ENCODE peak calls at places on chromosomes 5 and 9, in four cellular contexts. One of them, this sample, is unnamed. For H3K36me3, the result is how much of the 10 kb centered on the place peaks cover.

GRCh38 chr9:72333758-72334157 is 31.2 kb downstream of the ZFAND5 start:
- DNase-seq in PC-3: no peak
- DNase-seq in GM23248: no peak
- DNase-seq in OCI-LY7: peak
- DNase-seq in this sample: no peak

GRCh38 chr5:138654281-138654867 is 79.2 kb upstream of the HSPA9 start:
- DNase-seq in PC-3: peak
- DNase-seq in OCI-LY7: no peak
- DNase-seq in GM23248: peak
- DNase-seq in this sample: no peak

GRCh38 chr9:124504530-124505005 is 2.6 kb downstream of the NR5A1 start:
- DNase-seq in OCI-LY7: no peak
- DNase-seq in PC-3: no peak
- DNase-seq in GM23248: no peak
- DNase-seq in this sample: no peak

GRCh38 chr9:107342762-107343161 is 59.7 kb downstream of the RAD23B start:
- DNase-seq in OCI-LY7: no peak
- DNase-seq in PC-3: no peak
- DNase-seq in GM23248: no peak
- DNase-seq in this sample: no peak

GRCh38 chr5:19492861-19493260 is 495.1 kb downstream of the CDH18 start:
- DNase-seq in OCI-LY7: no peak
- DNase-seq in PC-3: no peak
- DNase-seq in GM23248: no peak
- DNase-seq in this sample: no peak

GRCh38 chr5:173531863-173532262 is 84.6 kb downstream of the BOD1 start:
- DNase-seq in GM23248: no peak
- DNase-seq in OCI-LY7: no peak
- DNase-seq in PC-3: no peak
- DNase-seq in this sample: no peak

GRCh38 chr9:7756088-7756487 is 43.5 kb downstream of the DMAC1 start:
- DNase-seq in GM23248: no peak
- DNase-seq in PC-3: no peak
- DNase-seq in OCI-LY7: no peak
- DNase-seq in this sample: no peak

GRCh38 chr5:142845402-142845901 is 75.3 kb downstream of the ARHGAP26 start:
- DNase-seq in GM23248: no peak
- DNase-seq in OCI-LY7: no peak
- DNase-seq in PC-3: no peak
- DNase-seq in this sample: no peak

GRCh38 chr9:4638968-4639367 is 23.1 kb upstream of the PLPP6 start:
- DNase-seq in GM23248: no peak
- DNase-seq in OCI-LY7: no peak
- DNase-seq in PC-3: no peak
- DNase-seq in this sample: no peak

GRCh38 chr9:71254592-71255277 is 133.3 kb upstream of the TRPM3 start:
- DNase-seq in GM23248: no peak
- DNase-seq in PC-3: no peak
- DNase-seq in OCI-LY7: no peak
- DNase-seq in this sample: no peak

GRCh38 chr9:71249729-71250317 is 128.4 kb upstream of the TRPM3 start:
- DNase-seq in PC-3: peak
- DNase-seq in OCI-LY7: peak
- DNase-seq in GM23248: peak
- DNase-seq in this sample: peak

GRCh38 chr9:71250626-71251025 is 129.2 kb upstream of the TRPM3 start:
- DNase-seq in OCI-LY7: no peak
- DNase-seq in GM23248: no peak
- DNase-seq in PC-3: no peak
- DNase-seq in this sample: peak

DNA sequence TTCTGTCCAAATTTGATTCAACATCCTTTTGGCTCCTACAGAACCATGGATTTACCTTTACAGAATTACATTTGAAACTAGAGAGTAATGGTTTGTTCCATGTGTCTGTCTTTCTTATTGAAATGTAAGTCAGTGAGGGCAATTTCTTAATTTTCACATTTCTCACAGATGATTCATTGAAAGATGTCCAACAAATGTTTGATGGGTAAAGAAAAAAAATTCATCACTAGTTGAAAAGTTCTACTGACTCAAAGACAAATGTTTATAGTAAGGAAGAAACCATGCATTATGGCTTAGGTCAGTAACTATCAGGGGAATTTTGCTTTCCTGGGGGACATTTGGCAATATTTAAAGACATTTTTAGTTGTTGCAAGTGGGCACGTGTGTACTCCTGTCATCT is 131.6 kb upstream of the TRPM3 start:
- DNase-seq in PC-3: no peak
- DNase-seq in GM23248: peak
- DNase-seq in OCI-LY7: no peak
- DNase-seq in this sample: no peak
- TF ChIP-seq EZH2phosphoT487 in PC-3: no peak
- TF ChIP-seq EZH2phosphoT487 in GM23248: no peak
- TF ChIP-seq EZH2phosphoT487 in OCI-LY7: no peak
- TF ChIP-seq EZH2phosphoT487 in this sample: no peak

DNA sequence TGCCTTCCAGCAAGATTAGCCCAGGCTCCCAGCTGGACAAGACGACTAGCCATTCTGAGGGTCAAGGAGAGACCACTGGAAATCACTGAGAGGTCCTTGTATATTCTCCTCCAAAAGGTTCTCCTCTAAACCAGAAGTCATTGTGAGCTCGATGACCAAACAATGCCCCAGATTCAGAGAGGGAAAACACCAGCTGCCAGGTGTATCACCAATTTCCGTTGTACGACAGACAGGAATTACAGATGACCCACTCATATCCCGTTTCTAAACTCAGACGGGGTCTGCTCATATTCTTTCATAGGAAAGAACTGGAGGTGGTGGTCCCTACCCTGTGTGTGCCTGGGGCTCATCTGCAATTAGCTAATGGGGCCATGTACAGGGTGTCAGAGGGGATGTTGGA is 14.2 kb downstream of the FAXDC2 start:
- DNase-seq in OCI-LY7: no peak
- DNase-seq in PC-3: no peak
- DNase-seq in GM23248: no peak
- DNase-seq in this sample: no peak
- H3K36me3 ChIP-seq in OCI-LY7: under half
- H3K36me3 ChIP-seq in PC-3: under half
- H3K36me3 ChIP-seq in GM23248: under half
- H3K36me3 ChIP-seq in this sample: under half

GRCh38 chr5:147073098-147073497 is 161.7 kb upstream of the STK32A start:
- DNase-seq in GM23248: no peak
- DNase-seq in OCI-LY7: no peak
- DNase-seq in PC-3: no peak
- DNase-seq in this sample: no peak

GRCh38 chr5:147068998-147069397 is 165.8 kb upstream of the STK32A start:
- DNase-seq in GM23248: no peak
- DNase-seq in PC-3: no peak
- DNase-seq in OCI-LY7: no peak
- DNase-seq in this sample: no peak

GRCh38 chr5:147075187-147075586 is 159.6 kb upstream of the STK32A start:
- DNase-seq in OCI-LY7: no peak
- DNase-seq in GM23248: no peak
- DNase-seq in PC-3: no peak
- DNase-seq in this sample: no peak

DNA sequence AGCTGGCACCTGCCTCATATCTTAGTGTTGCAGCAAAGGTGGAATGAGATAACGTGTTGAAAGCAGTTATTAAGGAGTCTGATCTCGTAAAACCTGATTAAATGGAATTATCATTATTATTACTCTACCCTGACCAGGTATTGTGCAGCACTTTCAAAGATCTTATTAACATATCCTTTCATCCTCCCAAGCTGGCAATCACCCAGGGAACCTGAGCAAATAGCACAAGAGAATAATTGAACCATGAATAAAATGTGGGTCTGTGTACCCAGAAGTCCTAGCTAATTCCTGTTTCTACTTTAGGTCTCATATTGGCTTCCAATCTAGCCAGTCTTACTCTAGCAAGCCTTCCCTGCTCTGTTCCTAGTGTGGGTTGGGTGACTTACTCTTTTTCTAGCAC is 162.2 kb upstream of the STK32A start:
- DNase-seq in GM23248: no peak
- DNase-seq in PC-3: no peak
- DNase-seq in OCI-LY7: no peak
- DNase-seq in this sample: no peak
- H3K27ac ChIP-seq in GM23248: no peak
- H3K27ac ChIP-seq in PC-3: no peak
- H3K27ac ChIP-seq in OCI-LY7: no peak
- H3K27ac ChIP-seq in this sample: no peak

GRCh38 chr9:100669968-100670367 is 92.1 kb downstream of the CAVIN4 start:
- DNase-seq in GM23248: no peak
- DNase-seq in PC-3: no peak
- DNase-seq in OCI-LY7: no peak
- DNase-seq in this sample: no peak

GRCh38 chr9:100673249-100673648 is 95.4 kb downstream of the CAVIN4 start:
- DNase-seq in PC-3: no peak
- DNase-seq in GM23248: no peak
- DNase-seq in OCI-LY7: no peak
- DNase-seq in this sample: no peak

GRCh38 chr9:100671811-100672305 is 94.0 kb downstream of the CAVIN4 start:
- DNase-seq in OCI-LY7: no peak
- DNase-seq in PC-3: no peak
- DNase-seq in GM23248: no peak
- DNase-seq in this sample: no peak

GRCh38 chr9:100670719-100671118 is 92.8 kb downstream of the CAVIN4 start:
- DNase-seq in PC-3: no peak
- DNase-seq in GM23248: no peak
- DNase-seq in OCI-LY7: peak
- DNase-seq in this sample: no peak

GRCh38 chr9:100674419-100675122 is 96.7 kb downstream of the CAVIN4 start:
- DNase-seq in GM23248: peak
- DNase-seq in PC-3: no peak
- DNase-seq in OCI-LY7: no peak
- DNase-seq in this sample: no peak
- TF ChIP-seq EZH2phosphoT487 in GM23248: no peak
- TF ChIP-seq EZH2phosphoT487 in PC-3: no peak
- TF ChIP-seq EZH2phosphoT487 in OCI-LY7: no peak
- TF ChIP-seq EZH2phosphoT487 in this sample: no peak

GRCh38 chr5:57102905-57103255 is 71.0 kb upstream of the GPBP1 start:
- DNase-seq in OCI-LY7: no peak
- DNase-seq in PC-3: no peak
- DNase-seq in GM23248: no peak
- DNase-seq in this sample: peak

GRCh38 chr5:57102189-57102904 is 71.5 kb upstream of the GPBP1 start:
- DNase-seq in PC-3: no peak
- DNase-seq in OCI-LY7: no peak
- DNase-seq in GM23248: no peak
- DNase-seq in this sample: no peak

GRCh38 chr5:57103317-57103907 is 70.4 kb upstream of the GPBP1 start:
- DNase-seq in PC-3: no peak
- DNase-seq in OCI-LY7: no peak
- DNase-seq in GM23248: no peak
- DNase-seq in this sample: no peak

GRCh38 chr5:57111993-57112392 is 61.9 kb upstream of the GPBP1 start:
- DNase-seq in PC-3: no peak
- DNase-seq in OCI-LY7: no peak
- DNase-seq in GM23248: no peak
- DNase-seq in this sample: peak

GRCh38 chr5:57106661-57107060 is 67.2 kb upstream of the GPBP1 start:
- DNase-seq in GM23248: no peak
- DNase-seq in OCI-LY7: no peak
- DNase-seq in PC-3: no peak
- DNase-seq in this sample: no peak
- H3K36me3 ChIP-seq in GM23248: under half
- H3K36me3 ChIP-seq in OCI-LY7: under half
- H3K36me3 ChIP-seq in PC-3: under half
- H3K36me3 ChIP-seq in this sample: under half

GRCh38 chr5:1032011-1032410 is 23.4 kb downstream of the NKD2 start:
- DNase-seq in GM23248: no peak
- DNase-seq in OCI-LY7: no peak
- DNase-seq in PC-3: no peak
- DNase-seq in this sample: no peak
- H3K27ac ChIP-seq in GM23248: no peak
- H3K27ac ChIP-seq in OCI-LY7: no peak
- H3K27ac ChIP-seq in PC-3: no peak
- H3K27ac ChIP-seq in this sample: no peak

GRCh38 chr5:127004721-127005120 is 25.6 kb downstream of the MARCHF3 start:
- DNase-seq in GM23248: no peak
- DNase-seq in PC-3: no peak
- DNase-seq in OCI-LY7: no peak
- DNase-seq in this sample: no peak
- TF ChIP-seq EZH2phosphoT487 in GM23248: no peak
- TF ChIP-seq EZH2phosphoT487 in PC-3: no peak
- TF ChIP-seq EZH2phosphoT487 in OCI-LY7: no peak
- TF ChIP-seq EZH2phosphoT487 in this sample: no peak

GRCh38 chr9:137178939-137179630 is 7.2 kb upstream of the TMEM210 start:
- DNase-seq in OCI-LY7: no peak
- DNase-seq in GM23248: no peak
- DNase-seq in PC-3: no peak
- DNase-seq in this sample: no peak
- H3K36me3 ChIP-seq in OCI-LY7: half or more
- H3K36me3 ChIP-seq in GM23248: under half
- H3K36me3 ChIP-seq in PC-3: under half
- H3K36me3 ChIP-seq in this sample: under half

DNA sequence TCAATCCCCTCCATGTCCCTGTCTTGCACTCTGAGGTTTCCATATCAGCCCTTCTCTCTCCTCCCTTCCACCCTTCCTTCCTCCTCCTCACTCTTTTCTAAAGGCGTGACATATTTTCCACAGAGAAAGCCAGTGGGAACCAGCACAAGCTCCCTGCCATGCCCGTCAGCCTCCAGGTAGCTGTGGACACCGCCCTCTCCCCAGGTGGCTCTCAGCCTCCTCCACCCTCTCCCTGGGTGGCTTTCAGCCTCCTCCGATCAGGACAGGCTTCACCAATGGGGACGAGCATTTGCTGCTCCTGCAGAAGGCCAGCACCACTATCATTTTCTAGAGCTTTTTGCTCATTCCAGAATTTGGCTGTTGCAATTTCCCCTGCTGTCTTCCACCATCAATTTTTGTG is 236.6 kb downstream of the GADD45G start:
- DNase-seq in OCI-LY7: no peak
- DNase-seq in GM23248: no peak
- DNase-seq in PC-3: no peak
- DNase-seq in this sample: no peak
- H3K27ac ChIP-seq in OCI-LY7: no peak
- H3K27ac ChIP-seq in GM23248: no peak
- H3K27ac ChIP-seq in PC-3: no peak
- H3K27ac ChIP-seq in this sample: no peak

This sample was measured in hepatocyte.